ENCODE peak calls at places on chromosomes 12 and 14, in eight cellular contexts. One of them, this sample, is unnamed.

GRCh38 chr14:67313153-67313552 is 46.5 kb downstream of the ATP6V1D start:
- DNase-seq in left ventricle myocardium inferior: no peak
- DNase-seq in WTC11: no peak
- DNase-seq in CD4-positive, alpha-beta T cell: no peak
- DNase-seq in NCI-H510A: no peak
- DNase-seq in RWPE1: no peak
- DNase-seq in T-helper 1 cell: no peak
- DNase-seq in mesenchymal stem cell: no peak
- DNase-seq in this sample: no peak

GRCh38 chr12:51324953-51325352 is 979 bp upstream of the BIN2 start:
- DNase-seq in left ventricle myocardium inferior: no peak
- DNase-seq in WTC11: no peak
- DNase-seq in CD4-positive, alpha-beta T cell: no peak
- DNase-seq in NCI-H510A: no peak
- DNase-seq in RWPE1: no peak
- DNase-seq in T-helper 1 cell: no peak
- DNase-seq in mesenchymal stem cell: no peak
- DNase-seq in this sample: no peak

GRCh38 chr14:54772451-54772881 is 130.2 kb downstream of the GCH1 start:
- DNase-seq in left ventricle myocardium inferior: no peak
- DNase-seq in WTC11: no peak
- DNase-seq in CD4-positive, alpha-beta T cell: no peak
- DNase-seq in NCI-H510A: no peak
- DNase-seq in RWPE1: peak
- DNase-seq in T-helper 1 cell: no peak
- DNase-seq in mesenchymal stem cell: peak
- DNase-seq in this sample: no peak

GRCh38 chr12:93569301-93569655 is 3.2 kb upstream of the SOCS2 start:
- DNase-seq in left ventricle myocardium inferior: no peak
- DNase-seq in WTC11: no peak
- DNase-seq in CD4-positive, alpha-beta T cell: no peak
- DNase-seq in NCI-H510A: no peak
- DNase-seq in RWPE1: no peak
- DNase-seq in T-helper 1 cell: no peak
- DNase-seq in mesenchymal stem cell: peak
- DNase-seq in this sample: no peak

GRCh38 chr12:1448321-1448720 is 146.1 kb downstream of the FBXL14 start:
- DNase-seq in left ventricle myocardium inferior: no peak
- DNase-seq in WTC11: no peak
- DNase-seq in CD4-positive, alpha-beta T cell: no peak
- DNase-seq in NCI-H510A: no peak
- DNase-seq in RWPE1: no peak
- DNase-seq in T-helper 1 cell: no peak
- DNase-seq in mesenchymal stem cell: peak
- DNase-seq in this sample: no peak

GRCh38 chr12:47725893-47726292 is 603 bp upstream of the ENDOU start:
- DNase-seq in left ventricle myocardium inferior: no peak
- DNase-seq in WTC11: no peak
- DNase-seq in CD4-positive, alpha-beta T cell: no peak
- DNase-seq in NCI-H510A: no peak
- DNase-seq in RWPE1: peak
- DNase-seq in T-helper 1 cell: no peak
- DNase-seq in mesenchymal stem cell: peak
- DNase-seq in this sample: no peak

GRCh38 chr12:31370645-31371620 is 45.0 kb upstream of the SINHCAF start:
- DNase-seq in left ventricle myocardium inferior: no peak
- DNase-seq in WTC11: peak
- DNase-seq in CD4-positive, alpha-beta T cell: no peak
- DNase-seq in NCI-H510A: no peak
- DNase-seq in RWPE1: no peak
- DNase-seq in T-helper 1 cell: no peak
- DNase-seq in mesenchymal stem cell: peak
- DNase-seq in this sample: no peak

GRCh38 chr12:19165446-19165845 is 35.9 kb downstream of the PLEKHA5 start:
- DNase-seq in left ventricle myocardium inferior: no peak
- DNase-seq in WTC11: no peak
- DNase-seq in CD4-positive, alpha-beta T cell: no peak
- DNase-seq in NCI-H510A: peak
- DNase-seq in RWPE1: peak
- DNase-seq in T-helper 1 cell: no peak
- DNase-seq in mesenchymal stem cell: no peak
- DNase-seq in this sample: no peak

GRCh38 chr14:82855912-82856381 is 1322.3 kb upstream of the SEL1L start:
- DNase-seq in left ventricle myocardium inferior: no peak
- DNase-seq in WTC11: no peak
- DNase-seq in CD4-positive, alpha-beta T cell: no peak
- DNase-seq in NCI-H510A: no peak
- DNase-seq in RWPE1: no peak
- DNase-seq in T-helper 1 cell: no peak
- DNase-seq in mesenchymal stem cell: peak
- DNase-seq in this sample: no peak

GRCh38 chr14:52553002-52553670 is 500 bp downstream of the GPR137C start:
- DNase-seq in left ventricle myocardium inferior: peak
- DNase-seq in WTC11: peak
- DNase-seq in CD4-positive, alpha-beta T cell: peak
- DNase-seq in NCI-H510A: peak
- DNase-seq in RWPE1: peak
- DNase-seq in T-helper 1 cell: peak
- DNase-seq in mesenchymal stem cell: peak
- DNase-seq in this sample: no peak

GRCh38 chr12:97363693-97364092 is 98.9 kb upstream of the RMST start:
- DNase-seq in left ventricle myocardium inferior: no peak
- DNase-seq in WTC11: no peak
- DNase-seq in CD4-positive, alpha-beta T cell: no peak
- DNase-seq in NCI-H510A: no peak
- DNase-seq in RWPE1: no peak
- DNase-seq in T-helper 1 cell: no peak
- DNase-seq in mesenchymal stem cell: no peak
- DNase-seq in this sample: no peak

GRCh38 chr14:31024577-31025334 is 693 bp upstream of the AP4S1 start:
- DNase-seq in left ventricle myocardium inferior: no peak
- DNase-seq in WTC11: no peak
- DNase-seq in CD4-positive, alpha-beta T cell: no peak
- DNase-seq in NCI-H510A: no peak
- DNase-seq in RWPE1: no peak
- DNase-seq in T-helper 1 cell: no peak
- DNase-seq in mesenchymal stem cell: peak
- DNase-seq in this sample: no peak

GRCh38 chr14:37858733-37859132 is 263.3 kb downstream of the TTC6 start:
- DNase-seq in left ventricle myocardium inferior: no peak
- DNase-seq in WTC11: no peak
- DNase-seq in CD4-positive, alpha-beta T cell: no peak
- DNase-seq in NCI-H510A: no peak
- DNase-seq in RWPE1: no peak
- DNase-seq in T-helper 1 cell: no peak
- DNase-seq in mesenchymal stem cell: no peak
- DNase-seq in this sample: no peak

GRCh38 chr12:113870890-113871289 is 95.2 kb downstream of the RBM19 start:
- DNase-seq in left ventricle myocardium inferior: no peak
- DNase-seq in WTC11: no peak
- DNase-seq in CD4-positive, alpha-beta T cell: no peak
- DNase-seq in NCI-H510A: no peak
- DNase-seq in RWPE1: no peak
- DNase-seq in T-helper 1 cell: no peak
- DNase-seq in mesenchymal stem cell: no peak
- DNase-seq in this sample: no peak

This sample was measured in cerebellar nuclear complex.